ENCODE peak calls at places on chromosomes 13 and 19, in seven cellular contexts. One of them, this sample, is unnamed.

GRCh38 chr19:23409392-23410048 is 14.2 kb upstream of the ZNF91 start:
- DNase-seq in IMR-90: no peak
- DNase-seq in caudate nucleus: no peak
- DNase-seq in epithelial cell of prostate: no peak
- DNase-seq in AG04450: no peak
- DNase-seq in CD8-positive, alpha-beta T cell: no peak
- DNase-seq in suprapubic skin: no peak
- DNase-seq in this sample: no peak

GRCh38 chr13:110119943-110120905 is 186.7 kb downstream of the COL4A1 start:
- DNase-seq in IMR-90: peak; percentile 41
- DNase-seq in epithelial cell of prostate: no peak
- DNase-seq in caudate nucleus: no peak
- DNase-seq in CD8-positive, alpha-beta T cell: no peak
- DNase-seq in AG04450: no peak
- DNase-seq in suprapubic skin: no peak
- DNase-seq in this sample: no peak

GRCh38 chr13:35964764-35965163 is 166.4 kb downstream of the DCLK1 start:
- DNase-seq in CD8-positive, alpha-beta T cell: no peak
- DNase-seq in AG04450: no peak
- DNase-seq in caudate nucleus: no peak
- DNase-seq in suprapubic skin: no peak
- DNase-seq in epithelial cell of prostate: no peak
- DNase-seq in IMR-90: peak; percentile 68
- DNase-seq in this sample: no peak

GRCh38 chr13:102261809-102262208 is 140.0 kb downstream of the FGF14 start:
- DNase-seq in IMR-90: no peak
- DNase-seq in caudate nucleus: no peak
- DNase-seq in epithelial cell of prostate: no peak
- DNase-seq in CD8-positive, alpha-beta T cell: no peak
- DNase-seq in suprapubic skin: no peak
- DNase-seq in AG04450: no peak
- DNase-seq in this sample: no peak

GRCh38 chr13:24891476-24892108 is 127.6 kb downstream of the RNF17 start:
- DNase-seq in suprapubic skin: no peak
- DNase-seq in IMR-90: no peak
- DNase-seq in epithelial cell of prostate: no peak
- DNase-seq in CD8-positive, alpha-beta T cell: no peak
- DNase-seq in caudate nucleus: no peak
- DNase-seq in AG04450: no peak
- DNase-seq in this sample: no peak

GRCh38 chr19:34328982-34329381 is 36.0 kb upstream of the GPI start:
- DNase-seq in AG04450: no peak
- DNase-seq in IMR-90: no peak
- DNase-seq in suprapubic skin: no peak
- DNase-seq in epithelial cell of prostate: no peak
- DNase-seq in CD8-positive, alpha-beta T cell: no peak
- DNase-seq in caudate nucleus: no peak
- DNase-seq in this sample: no peak

GRCh38 chr13:113814435-113814821 is 49.4 kb downstream of the GAS6 start:
- DNase-seq in AG04450: no peak
- DNase-seq in epithelial cell of prostate: no peak
- DNase-seq in suprapubic skin: no peak
- DNase-seq in CD8-positive, alpha-beta T cell: no peak
- DNase-seq in caudate nucleus: no peak
- DNase-seq in IMR-90: peak; percentile 34
- DNase-seq in this sample: no peak

GRCh38 chr13:42703740-42704139 is 77.6 kb upstream of the FAM216B start:
- DNase-seq in CD8-positive, alpha-beta T cell: no peak
- DNase-seq in epithelial cell of prostate: no peak
- DNase-seq in AG04450: no peak
- DNase-seq in caudate nucleus: no peak
- DNase-seq in IMR-90: no peak
- DNase-seq in suprapubic skin: no peak
- DNase-seq in this sample: no peak

GRCh38 chr19:42038675-42039074 is 31.3 kb downstream of the GRIK5 start:
- DNase-seq in caudate nucleus: no peak
- DNase-seq in AG04450: no peak
- DNase-seq in epithelial cell of prostate: no peak
- DNase-seq in suprapubic skin: no peak
- DNase-seq in CD8-positive, alpha-beta T cell: no peak
- DNase-seq in IMR-90: no peak
- DNase-seq in this sample: no peak

GRCh38 chr19:23913931-23914330 is 755 bp upstream of the ZNF726 start:
- DNase-seq in IMR-90: no peak
- DNase-seq in epithelial cell of prostate: no peak
- DNase-seq in caudate nucleus: no peak
- DNase-seq in AG04450: no peak
- DNase-seq in CD8-positive, alpha-beta T cell: no peak
- DNase-seq in suprapubic skin: no peak
- DNase-seq in this sample: no peak

GRCh38 chr13:110699148-110700145 is 6.5 kb downstream of the CARS2 start:
- DNase-seq in AG04450: no peak
- DNase-seq in CD8-positive, alpha-beta T cell: no peak
- DNase-seq in IMR-90: no peak
- DNase-seq in suprapubic skin: peak; percentile 55
- DNase-seq in caudate nucleus: no peak
- DNase-seq in epithelial cell of prostate: no peak
- DNase-seq in this sample: no peak

GRCh38 chr13:75788494-75788991 is 152.4 kb downstream of the LMO7 start:
- DNase-seq in suprapubic skin: no peak
- DNase-seq in CD8-positive, alpha-beta T cell: no peak
- DNase-seq in caudate nucleus: no peak
- DNase-seq in epithelial cell of prostate: no peak
- DNase-seq in AG04450: peak; percentile 85
- DNase-seq in IMR-90: peak; percentile 96
- DNase-seq in this sample: no peak

GRCh38 chr13:77859450-77859849 is 59.2 kb downstream of the EDNRB start:
- DNase-seq in suprapubic skin: peak; percentile 65
- DNase-seq in epithelial cell of prostate: no peak
- DNase-seq in IMR-90: peak; percentile 82
- DNase-seq in AG04450: peak; percentile 59
- DNase-seq in caudate nucleus: no peak
- DNase-seq in CD8-positive, alpha-beta T cell: no peak
- DNase-seq in this sample: no peak

GRCh38 chr13:35388979-35389378 is 87.5 kb downstream of the MAB21L1 start:
- DNase-seq in IMR-90: peak; percentile 3
- DNase-seq in caudate nucleus: no peak
- DNase-seq in CD8-positive, alpha-beta T cell: no peak
- DNase-seq in suprapubic skin: no peak
- DNase-seq in epithelial cell of prostate: no peak
- DNase-seq in AG04450: no peak
- DNase-seq in this sample: no peak

GRCh38 chr13:40764587-40765403 is 6.2 kb downstream of the MRPS31 start:
- DNase-seq in AG04450: no peak
- DNase-seq in caudate nucleus: no peak
- DNase-seq in suprapubic skin: no peak
- DNase-seq in CD8-positive, alpha-beta T cell: peak; percentile 16
- DNase-seq in IMR-90: no peak
- DNase-seq in epithelial cell of prostate: no peak
- DNase-seq in this sample: no peak
- H3K27ac ChIP-seq in AG04450: no peak overlapping the region
- H3K27ac ChIP-seq in caudate nucleus: no peak overlapping the region
- H3K27ac ChIP-seq in suprapubic skin: no peak overlapping the region
- H3K27ac ChIP-seq in CD8-positive, alpha-beta T cell: no peak overlapping the region
- H3K27ac ChIP-seq in IMR-90: no peak overlapping the region
- H3K27ac ChIP-seq in epithelial cell of prostate: no peak overlapping the region
- H3K27ac ChIP-seq in this sample: no peak overlapping the region

GRCh38 chr13:37753776-37754175 is 115.8 kb downstream of the TRPC4 start:
- DNase-seq in IMR-90: no peak
- DNase-seq in caudate nucleus: no peak
- DNase-seq in AG04450: no peak
- DNase-seq in epithelial cell of prostate: no peak
- DNase-seq in suprapubic skin: no peak
- DNase-seq in CD8-positive, alpha-beta T cell: no peak
- DNase-seq in this sample: no peak

GRCh38 chr13:37748913-37749312 is 120.7 kb downstream of the TRPC4 start:
- DNase-seq in suprapubic skin: no peak
- DNase-seq in IMR-90: no peak
- DNase-seq in AG04450: no peak
- DNase-seq in epithelial cell of prostate: no peak
- DNase-seq in CD8-positive, alpha-beta T cell: no peak
- DNase-seq in caudate nucleus: no peak
- DNase-seq in this sample: no peak

GRCh38 chr13:37755349-37755748 is 114.2 kb downstream of the TRPC4 start:
- DNase-seq in suprapubic skin: no peak
- DNase-seq in AG04450: no peak
- DNase-seq in caudate nucleus: no peak
- DNase-seq in CD8-positive, alpha-beta T cell: no peak
- DNase-seq in IMR-90: no peak
- DNase-seq in epithelial cell of prostate: no peak
- DNase-seq in this sample: no peak

GRCh38 chr13:37751025-37751424 is 118.5 kb downstream of the TRPC4 start:
- DNase-seq in AG04450: no peak
- DNase-seq in epithelial cell of prostate: no peak
- DNase-seq in IMR-90: no peak
- DNase-seq in caudate nucleus: no peak
- DNase-seq in suprapubic skin: no peak
- DNase-seq in CD8-positive, alpha-beta T cell: no peak
- DNase-seq in this sample: no peak

DNA sequence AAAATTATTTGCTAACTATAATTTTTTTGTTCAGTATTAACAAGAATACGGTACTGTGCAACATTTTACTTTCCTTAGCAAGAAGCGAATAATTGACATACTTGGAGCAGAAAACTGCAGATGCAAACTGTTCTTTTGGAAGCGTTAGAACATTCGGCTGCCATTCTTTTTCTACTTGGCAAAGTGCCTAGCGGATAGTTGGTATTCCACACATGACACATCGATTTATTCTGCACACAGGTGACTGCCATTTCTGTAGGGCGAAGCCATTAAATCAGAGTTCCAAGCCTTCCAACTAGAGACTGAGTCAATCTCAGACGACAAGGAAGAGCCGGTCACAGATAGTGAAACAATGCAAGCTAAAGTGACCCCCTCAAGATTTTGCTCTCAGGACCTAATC is 117.4 kb downstream of the TRPC4 start:
- DNase-seq in epithelial cell of prostate: no peak
- DNase-seq in caudate nucleus: no peak
- DNase-seq in IMR-90: no peak
- DNase-seq in CD8-positive, alpha-beta T cell: no peak
- DNase-seq in suprapubic skin: no peak
- DNase-seq in AG04450: no peak
- DNase-seq in this sample: no peak
- H3K27ac ChIP-seq in epithelial cell of prostate: no peak overlapping the region
- H3K27ac ChIP-seq in caudate nucleus: no peak overlapping the region
- H3K27ac ChIP-seq in IMR-90: no peak overlapping the region
- H3K27ac ChIP-seq in CD8-positive, alpha-beta T cell: no peak overlapping the region
- H3K27ac ChIP-seq in suprapubic skin: no peak overlapping the region
- H3K27ac ChIP-seq in AG04450: no peak overlapping the region
- H3K27ac ChIP-seq in this sample: no peak overlapping the region

GRCh38 chr13:46378411-46378810 is 8.6 kb downstream of the RUBCNL start:
- DNase-seq in CD8-positive, alpha-beta T cell: no peak
- DNase-seq in IMR-90: no peak
- DNase-seq in AG04450: no peak
- DNase-seq in caudate nucleus: no peak
- DNase-seq in epithelial cell of prostate: no peak
- DNase-seq in suprapubic skin: no peak
- DNase-seq in this sample: no peak

GRCh38 chr13:46377554-46377953 is 9.5 kb downstream of the RUBCNL start:
- DNase-seq in AG04450: no peak
- DNase-seq in CD8-positive, alpha-beta T cell: no peak
- DNase-seq in IMR-90: no peak
- DNase-seq in suprapubic skin: no peak
- DNase-seq in epithelial cell of prostate: no peak
- DNase-seq in caudate nucleus: no peak
- DNase-seq in this sample: no peak

GRCh38 chr13:46373623-46374022 is 13.4 kb downstream of the RUBCNL start:
- DNase-seq in epithelial cell of prostate: no peak
- DNase-seq in suprapubic skin: no peak
- DNase-seq in caudate nucleus: no peak
- DNase-seq in CD8-positive, alpha-beta T cell: no peak
- DNase-seq in AG04450: no peak
- DNase-seq in IMR-90: no peak
- DNase-seq in this sample: no peak

GRCh38 chr13:46372071-46372470 is 15.0 kb downstream of the RUBCNL start:
- DNase-seq in CD8-positive, alpha-beta T cell: no peak
- DNase-seq in IMR-90: no peak
- DNase-seq in epithelial cell of prostate: no peak
- DNase-seq in AG04450: no peak
- DNase-seq in suprapubic skin: no peak
- DNase-seq in caudate nucleus: no peak
- DNase-seq in this sample: no peak

DNA sequence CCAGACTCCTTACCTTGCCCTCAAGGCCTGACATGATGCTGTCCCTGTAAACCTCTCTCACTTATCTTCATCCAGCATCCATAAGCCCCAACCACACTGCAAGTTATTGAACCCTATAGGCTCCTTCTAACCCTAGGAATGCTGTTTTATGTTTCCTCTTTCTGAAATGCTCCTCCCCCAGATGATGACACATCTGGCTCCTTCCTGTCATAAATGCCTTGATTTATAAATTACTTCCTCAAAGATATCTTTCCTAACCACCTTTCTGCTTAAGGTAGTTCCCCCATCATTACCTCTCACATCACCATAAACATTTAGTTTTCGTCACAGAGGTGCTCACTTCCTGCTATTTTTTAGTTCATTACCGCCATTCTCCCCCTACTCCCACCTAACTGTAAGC is 12.3 kb downstream of the RUBCNL start:
- DNase-seq in AG04450: no peak
- DNase-seq in caudate nucleus: no peak
- DNase-seq in IMR-90: no peak
- DNase-seq in suprapubic skin: no peak
- DNase-seq in CD8-positive, alpha-beta T cell: no peak
- DNase-seq in epithelial cell of prostate: no peak
- DNase-seq in this sample: no peak
- H3K27ac ChIP-seq in AG04450: no peak overlapping the region
- H3K27ac ChIP-seq in caudate nucleus: no peak overlapping the region
- H3K27ac ChIP-seq in IMR-90: no peak overlapping the region
- H3K27ac ChIP-seq in suprapubic skin: no peak overlapping the region
- H3K27ac ChIP-seq in CD8-positive, alpha-beta T cell: no peak overlapping the region
- H3K27ac ChIP-seq in epithelial cell of prostate: no peak overlapping the region
- H3K27ac ChIP-seq in this sample: no peak overlapping the region

DNA sequence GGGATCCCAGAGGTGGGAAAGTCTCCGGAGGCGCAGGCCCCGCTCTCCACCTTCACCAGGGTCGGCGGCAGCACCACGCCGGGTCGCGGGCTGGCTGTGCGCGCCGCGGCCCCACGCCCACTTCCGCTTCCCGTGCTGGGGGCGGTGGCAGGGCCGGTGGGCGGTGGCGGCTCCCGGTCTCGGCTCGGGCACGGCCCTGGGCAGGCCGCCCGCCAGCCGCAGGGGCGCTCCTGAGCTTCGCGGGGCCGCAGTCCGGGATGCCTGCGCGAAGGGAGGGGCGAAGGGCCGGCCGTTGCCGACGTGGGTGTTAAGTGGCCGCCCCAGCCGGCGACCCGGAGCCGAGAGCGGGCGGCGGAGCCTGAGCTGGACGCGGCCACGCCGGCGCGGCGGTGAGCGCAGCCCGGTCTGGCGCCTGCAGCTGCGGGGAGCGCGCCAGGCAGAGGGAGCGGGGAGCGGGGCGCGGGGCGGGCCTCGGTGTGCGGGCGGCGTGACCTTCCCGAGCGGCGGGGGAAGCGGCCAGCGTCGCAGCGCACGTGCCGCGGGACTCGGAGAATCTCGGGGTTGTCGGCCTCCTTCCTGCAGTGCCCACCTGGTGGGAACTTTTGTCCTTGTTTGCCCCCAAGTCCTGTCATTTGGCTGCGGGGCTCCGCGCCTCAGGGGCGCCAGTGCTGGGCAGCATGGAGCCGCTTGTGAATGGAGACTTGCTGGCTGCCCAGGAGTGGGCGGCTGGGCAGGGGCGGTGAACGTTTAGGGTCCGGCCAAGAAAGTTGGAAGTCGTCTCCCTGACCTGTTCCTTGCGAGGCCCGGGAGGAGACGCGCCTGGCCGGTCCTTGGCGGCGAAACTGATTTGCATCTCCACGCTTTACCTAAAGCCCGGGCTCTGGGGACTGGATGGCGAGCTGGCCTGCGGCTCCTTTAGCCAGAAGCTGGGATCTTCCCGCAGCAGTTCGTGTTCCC is at the start of gene SLC25A15:
- DNase-seq in AG04450: peak; percentile 46
- DNase-seq in IMR-90: peak; percentile 72
- DNase-seq in suprapubic skin: peak; percentile 84
- DNase-seq in CD8-positive, alpha-beta T cell: peak; percentile 72
- DNase-seq in epithelial cell of prostate: no peak
- DNase-seq in caudate nucleus: peak; percentile 44
- DNase-seq in this sample: peak; percentile 66
- H3K27ac ChIP-seq in AG04450: peak within 1 kb of the TSS; percentile 65
- H3K27ac ChIP-seq in IMR-90: peak within 1 kb of the TSS; percentile 97
- H3K27ac ChIP-seq in suprapubic skin: peak within 1 kb of the TSS; percentile 85
- H3K27ac ChIP-seq in CD8-positive, alpha-beta T cell: peak within 1 kb of the TSS; percentile 70
- H3K27ac ChIP-seq in epithelial cell of prostate: peak within 1 kb of the TSS; percentile 63
- H3K27ac ChIP-seq in caudate nucleus: peak within 1 kb of the TSS; percentile 40
- H3K27ac ChIP-seq in this sample: peak within 1 kb of the TSS; percentile 63

This sample was measured in effector memory CD4-positive, alpha-beta T cell.